ENCODE peak calls at places on chromosomes 13 and 19, in ten cellular contexts. N is astrocyte, O is astrocyte of the cerebellum, V is astrocyte of the spinal cord, X is GM12864, T is colonic mucosa, G is adrenal gland, J is mammary epithelial cell, P is cardiac muscle cell, D is PC-9. U is an unnamed sample.

GRCh38 chr19:33064778-33065550 is at the start of gene RHPN2:
- DNase-seq in N (no peak), O (no peak), V (peak; percentile 65), X (no peak), T (peak; percentile 86), G (no peak), J (peak; percentile 63), P (peak; percentile 85), D (peak; percentile 47), U (no peak)

GRCh38 chr19:48415395-48415794 is 21.9 kb downstream of the GRIN2D start:
- DNase-seq in N (peak; percentile 30), O (no peak), V (peak; percentile 64), X (peak; percentile 61), T (peak; percentile 95), G (peak; percentile 87), J (peak; percentile 29), P (peak; percentile 66), D (peak; percentile 75), U (no peak)

GRCh38 chr13:51785592-51786424 is 18.2 kb downstream of the DHRS12 start:
- DNase-seq in N (peak; percentile 34), O (no peak), V (no peak), X (no peak), T (peak; percentile 26), G (peak; percentile 95), J (no peak), P (peak; percentile 96), D (no peak), U (peak; percentile 58)

GRCh38 chr13:104571161-104571889 is 1505.1 kb upstream of the SLC10A2 start:
- DNase-seq in N (peak; percentile 96), O (peak; percentile 93), V (peak; percentile 95), X (no peak), T (peak; percentile 72), G (peak; percentile 89), J (peak; percentile 90), P (peak; percentile 81), D (peak; percentile 75), U (peak; percentile 70)

GRCh38 chr13:28237944-28238343 is 99.6 kb downstream of the PAN3 start:
- DNase-seq in N (no peak), O (no peak), V (no peak), X (no peak), T (no peak), G (no peak), J (no peak), P (no peak), D (no peak), U (no peak)

GRCh38 chr13:30147380-30147779 is 160.0 kb downstream of the KATNAL1 start:
- DNase-seq in N (no peak), O (no peak), V (no peak), X (no peak), T (no peak), G (no peak), J (no peak), P (no peak), D (no peak), U (no peak)

GRCh38 chr13:73656863-73657262 is 477.3 kb downstream of the KLF12 start:
- DNase-seq in N (peak; percentile 35), O (no peak), V (peak; percentile 41), X (no peak), T (no peak), G (no peak), J (peak; percentile 76), P (no peak), D (no peak), U (no peak)

GRCh38 chr19:4379383-4380253 is 20.7 kb downstream of the SH3GL1 start:
- DNase-seq in N (peak; percentile 69), O (no peak), V (peak; percentile 33), X (no peak), T (no peak), G (peak; percentile 87), J (peak; percentile 99), P (no peak), D (peak; percentile 88), U (no peak)

GRCh38 chr13:33519561-33520479 is 234.3 kb upstream of the STARD13 start:
- DNase-seq in N (peak; percentile 98), O (peak; percentile 77), V (peak; percentile 90), X (no peak), T (no peak), G (no peak), J (peak; percentile 69), P (no peak), D (no peak), U (no peak)

GRCh38 chr13:112959701-112960542 is 9.1 kb upstream of the MCF2L start:
- DNase-seq in N (no peak), O (no peak), V (no peak), X (no peak), T (no peak), G (no peak), J (no peak), P (no peak), D (no peak), U (no peak)

GRCh38 chr13:112962396-112962795 is 6.6 kb upstream of the MCF2L start:
- DNase-seq in N (no peak), O (no peak), V (no peak), X (no peak), T (no peak), G (no peak), J (no peak), P (no peak), D (no peak), U (no peak)

GRCh38 chr13:112961457-112962369 is 7.3 kb upstream of the MCF2L start:
- DNase-seq in N (no peak), O (no peak), V (no peak), X (no peak), T (no peak), G (peak; percentile 23), J (no peak), P (no peak), D (no peak), U (no peak)

GRCh38 chr13:112959206-112959605 is 9.8 kb upstream of the MCF2L start:
- DNase-seq in N (no peak), O (no peak), V (no peak), X (no peak), T (no peak), G (peak; percentile 81), J (no peak), P (no peak), D (no peak), U (no peak)

GRCh38 chr13:112960671-112961070 is 8.3 kb upstream of the MCF2L start:
- DNase-seq in N (no peak), O (no peak), V (no peak), X (no peak), T (no peak), G (peak; percentile 30), J (no peak), P (no peak), D (no peak), U (no peak)
- TF ChIP-seq CTCF in N (no peak), O (no peak), V (no peak), X (no peak), T (no peak), G (no peak), J (no peak), P (no peak), D (no peak), U (no peak)

GRCh38 chr13:105763851-105764250 is 771.6 kb downstream of the EFNB2 start:
- DNase-seq in N (peak; percentile 14), O (no peak), V (no peak), X (no peak), T (no peak), G (no peak), J (peak; percentile 30), P (no peak), D (no peak), U (no peak)
- H3K4me3 ChIP-seq in N (no peak overlapping the region), O (no peak overlapping the region), V (no peak overlapping the region), X (no peak overlapping the region), T (no peak overlapping the region), G (no peak overlapping the region), J (no peak overlapping the region), P (no peak overlapping the region), D (no peak overlapping the region), U (no peak overlapping the region)

DNA sequence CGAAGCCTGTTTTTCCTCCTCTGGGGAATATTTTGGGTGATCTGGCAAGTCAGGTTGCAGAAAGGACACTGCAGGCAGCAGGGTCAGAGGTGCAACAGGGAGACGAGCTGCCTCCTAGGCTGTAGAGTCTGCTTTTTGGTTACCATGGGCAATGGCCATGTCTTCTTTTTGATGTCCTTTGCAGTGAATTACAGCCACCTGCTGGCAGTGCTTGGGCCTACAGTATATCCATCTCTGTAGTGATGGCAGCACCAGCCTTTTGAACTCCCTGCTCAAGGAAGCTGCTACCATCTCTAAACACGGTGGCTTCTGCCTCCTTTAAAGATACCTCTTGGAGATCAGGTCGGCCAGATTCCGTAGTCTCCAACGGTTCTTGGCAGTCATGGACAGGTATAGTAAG is 73.9 kb downstream of the WTIP start:
- DNase-seq in N (no peak), O (no peak), V (no peak), X (no peak), T (no peak), G (no peak), J (peak; percentile 9), P (no peak), D (no peak), U (no peak)
- TF ChIP-seq CTCF in N (no peak), O (peak; percentile 12), V (peak; percentile 25), X (peak; percentile 37), T (no peak), G (no peak), J (peak; percentile 48), P (peak; percentile 21), D (peak; percentile 48), U (peak; percentile 56)

GRCh38 chr19:39032164-39032918 is at the start of gene FBXO27:
- DNase-seq in N (no peak), O (no peak), V (no peak), X (no peak), T (peak; percentile 21), G (no peak), J (no peak), P (peak; percentile 6), D (peak; percentile 67), U (no peak)

GRCh38 chr19:39037194-39037593 is 4.8 kb upstream of the FBXO27 start:
- DNase-seq in N (no peak), O (no peak), V (no peak), X (no peak), T (no peak), G (no peak), J (no peak), P (no peak), D (no peak), U (no peak)

GRCh38 chr19:39030854-39031367 is 1.4 kb downstream of the FBXO27 start:
- DNase-seq in N (no peak), O (no peak), V (no peak), X (no peak), T (no peak), G (no peak), J (no peak), P (no peak), D (no peak), U (no peak)

DNA sequence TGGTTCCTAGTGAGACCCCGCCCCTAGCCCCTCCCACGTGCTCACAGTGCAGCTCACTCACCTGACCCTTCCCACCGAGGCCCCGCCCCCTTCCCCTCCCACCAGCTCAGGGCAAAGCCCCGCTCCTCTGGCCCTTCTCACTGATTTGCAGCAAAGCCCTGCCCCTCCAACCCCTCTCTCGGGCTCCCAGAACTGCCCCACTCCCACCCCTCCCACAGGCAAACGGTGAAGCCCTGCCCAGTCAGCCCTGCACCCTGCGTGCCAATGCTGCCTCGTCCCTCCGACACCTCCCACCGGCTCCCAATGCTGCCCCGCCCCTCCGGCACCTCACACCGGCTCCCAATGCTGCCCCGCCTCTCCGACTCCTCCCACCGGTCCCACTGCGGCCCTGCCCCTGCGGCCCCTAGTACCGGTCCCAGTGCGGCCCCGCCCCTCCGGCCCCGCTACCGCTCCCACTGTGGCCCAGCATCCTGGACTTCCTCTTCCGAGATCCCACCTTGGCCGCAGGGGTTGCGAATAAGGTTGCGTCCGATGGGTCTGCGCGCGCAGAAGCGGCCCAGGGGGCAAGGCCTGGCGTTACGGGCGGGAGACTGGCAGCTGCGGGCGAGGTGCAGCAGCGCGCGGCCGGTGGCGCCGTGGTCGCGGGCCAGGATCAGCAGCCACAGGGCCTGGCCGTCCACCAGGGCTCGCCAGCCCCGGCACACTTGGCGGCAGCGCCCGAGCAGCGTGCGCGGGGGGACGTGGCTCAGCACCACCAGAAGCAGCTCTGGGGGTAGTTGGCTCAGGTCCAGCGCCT is 783 bp downstream of the FBXO27 start:
- DNase-seq in N (peak; percentile 63), O (peak; percentile 11), V (peak; percentile 61), X (peak; percentile 76), T (peak; percentile 94), G (peak; percentile 83), J (peak; percentile 96), P (peak; percentile 99), D (peak; percentile 94), U (no peak)
- H3K4me3 ChIP-seq in N (peak overlapping the region; percentile 68), O (peak overlapping the region; percentile 53), V (peak overlapping the region; percentile 51), X (peak overlapping the region; percentile 47), T (peak overlapping the region; percentile 60), G (peak overlapping the region; percentile 57), J (peak overlapping the region; percentile 90), P (peak overlapping the region; percentile 51), D (peak overlapping the region; percentile 77), U (no peak overlapping the region)